ENCODE peak calls at places on chromosomes 1 and 21, in four cellular contexts. S is endodermal cell, F is AG10803, Z is fibroblast of the aortic adventitia. K is an unnamed sample.
A peak's percentile ranks its signal among the peaks of the same experiment; 100 is the strongest.

GRCh38 chr1:36306210-36306901 is at the start of gene SH3D21:
- DNase-seq in S (peak; percentile 93), F (peak; percentile 18), Z (no peak), K (no peak)

GRCh38 chr1:43293171-43293570 is 7.6 kb upstream of the TIE1 start:
- DNase-seq in S (no peak), F (no peak), Z (no peak), K (no peak)

GRCh38 chr21:28193189-28193588 is 799.5 kb downstream of the LTN1 start:
- DNase-seq in S (no peak), F (no peak), Z (no peak), K (no peak)

GRCh38 chr1:20280399-20280798 is 10.3 kb upstream of the VWA5B1 start:
- DNase-seq in S (no peak), F (peak; percentile 12), Z (no peak), K (no peak)

GRCh38 chr21:26920055-26920454 is 46.8 kb downstream of the ADAMTS5 start:
- DNase-seq in S (no peak), F (peak; percentile 42), Z (no peak), K (peak; percentile 33)

GRCh38 chr21:41507521-41508414 is at the start of gene TMPRSS2:
- DNase-seq in S (peak; percentile 91), F (no peak), Z (no peak), K (no peak)

GRCh38 chr1:199766219-199766792 is 261.2 kb upstream of the NR5A2 start:
- DNase-seq in S (no peak), F (no peak), Z (no peak), K (no peak)

GRCh38 chr1:18999287-18999852 is 42.9 kb upstream of the IFFO2 start:
- DNase-seq in S (no peak), F (peak; percentile 62), Z (peak; percentile 82), K (no peak)

GRCh38 chr21:25907573-25908275 is 173.0 kb downstream of the GABPA start:
- DNase-seq in S (no peak), F (no peak), Z (peak; percentile 54), K (no peak)

GRCh38 chr1:1212780-1213152 is 1.2 kb downstream of the TNFRSF4 start:
- DNase-seq in S (no peak), F (no peak), Z (no peak), K (no peak)

GRCh38 chr1:161038523-161039153 is at the start of gene TSTD1:
- DNase-seq in S (peak; percentile 92), F (no peak), Z (no peak), K (no peak)

GRCh38 chr1:204443871-204444581 is 32.4 kb upstream of the PPP1R15B start:
- DNase-seq in S (no peak), F (no peak), Z (no peak), K (no peak)

GRCh38 chr1:234553241-234554156 is 56.5 kb downstream of the IRF2BP2 start:
- DNase-seq in S (peak; percentile 39), F (peak; percentile 95), Z (peak; percentile 95), K (peak; percentile 88)

GRCh38 chr1:24695202-24695974 is 49.9 kb upstream of the CLIC4 start:
- DNase-seq in S (no peak), F (peak; percentile 30), Z (peak; percentile 28), K (peak; percentile 35)

GRCh38 chr21:31905444-31906400 is 32.9 kb downstream of the HUNK start:
- DNase-seq in S (no peak), F (peak; percentile 76), Z (no peak), K (no peak)

GRCh38 chr1:3708696-3709246 is 43.5 kb upstream of the CCDC27 start:
- DNase-seq in S (peak; percentile 77), F (no peak), Z (no peak), K (no peak)

GRCh38 chr1:238961790-238962189 is 424.6 kb upstream of the CHRM3 start:
- DNase-seq in S (no peak), F (no peak), Z (no peak), K (no peak)

GRCh38 chr21:29155118-29155932 is 24.9 kb downstream of the MAP3K7CL start:
- DNase-seq in S (peak; percentile 77), F (peak; percentile 77), Z (peak; percentile 97), K (peak; percentile 69)

GRCh38 chr1:61287014-61287413 is 204.7 kb downstream of the NFIA start:
- DNase-seq in S (no peak), F (peak; percentile 37), Z (peak; percentile 61), K (peak; percentile 63)

GRCh38 chr1:175267716-175268416 is 75.3 kb upstream of the KIAA0040 start:
- DNase-seq in S (peak; percentile 59), F (peak; percentile 55), Z (no peak), K (no peak)

GRCh38 chr1:66320231-66320630 is 213.7 kb upstream of the SGIP1 start:
- DNase-seq in S (no peak), F (no peak), Z (no peak), K (no peak)

GRCh38 chr1:23837905-23838304 is 12.7 kb upstream of the HMGCL start:
- DNase-seq in S (peak; percentile 51), F (no peak), Z (no peak), K (no peak)

GRCh38 chr1:9166289-9167235 is 37.7 kb upstream of the GPR157 start:
- DNase-seq in S (no peak), F (peak; percentile 63), Z (peak; percentile 47), K (peak; percentile 68)

GRCh38 chr21:33273044-33273443 is 6.9 kb downstream of the IL10RB start:
- DNase-seq in S (no peak), F (no peak), Z (peak; percentile 37), K (no peak)

GRCh38 chr1:17596651-17597509 is 57.4 kb downstream of the ARHGEF10L start:
- DNase-seq in S (no peak), F (no peak), Z (no peak), K (no peak)

GRCh38 chr1:173768206-173768605 is 53.4 kb downstream of the KLHL20 start:
- DNase-seq in S (no peak), F (no peak), Z (no peak), K (no peak)

GRCh38 chr1:23103001-23103879 is 65.4 kb downstream of the LUZP1 start:
- DNase-seq in S (no peak), F (no peak), Z (peak; percentile 22), K (no peak)

GRCh38 chr1:99119193-99119592 is 114.5 kb upstream of the PLPPR5 start:
- DNase-seq in S (no peak), F (no peak), Z (peak; percentile 78), K (no peak)

GRCh38 chr1:22104865-22105437 is 37.9 kb downstream of the WNT4 start:
- DNase-seq in S (no peak), F (no peak), Z (no peak), K (no peak)

GRCh38 chr1:156385534-156386031 is 16.6 kb downstream of the RHBG start:
- DNase-seq in S (peak; percentile 89), F (peak; percentile 60), Z (peak; percentile 69), K (peak; percentile 51)

GRCh38 chr1:48552420-48552819 is 80.4 kb upstream of the SPATA6 start:
- DNase-seq in S (peak; percentile 70), F (no peak), Z (no peak), K (peak; percentile 10)

DNA sequence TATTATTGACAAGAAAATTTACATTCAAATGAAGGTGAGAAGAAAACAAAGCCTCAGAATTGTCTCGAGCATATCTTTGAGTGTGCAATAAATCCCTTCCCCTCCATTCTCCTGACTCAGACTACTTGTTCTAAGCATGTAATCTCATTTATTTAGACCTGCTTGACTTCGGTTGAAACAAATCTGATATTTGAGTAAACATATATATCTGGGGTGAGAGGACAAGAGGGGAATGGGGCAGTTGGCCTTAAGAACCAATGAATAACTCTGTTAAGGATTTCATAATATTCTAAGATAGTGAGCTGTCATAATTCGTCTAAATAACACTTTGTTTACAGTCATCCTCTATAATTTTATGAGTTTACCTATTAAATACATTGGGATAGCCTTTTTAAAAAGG is 142.7 kb downstream of the SIPA1L2 start:
- DNase-seq in S (no peak), F (no peak), Z (no peak), K (no peak)
- TF ChIP-seq CTCF in S (no peak), F (no peak), Z (no peak), K (no peak)

DNA sequence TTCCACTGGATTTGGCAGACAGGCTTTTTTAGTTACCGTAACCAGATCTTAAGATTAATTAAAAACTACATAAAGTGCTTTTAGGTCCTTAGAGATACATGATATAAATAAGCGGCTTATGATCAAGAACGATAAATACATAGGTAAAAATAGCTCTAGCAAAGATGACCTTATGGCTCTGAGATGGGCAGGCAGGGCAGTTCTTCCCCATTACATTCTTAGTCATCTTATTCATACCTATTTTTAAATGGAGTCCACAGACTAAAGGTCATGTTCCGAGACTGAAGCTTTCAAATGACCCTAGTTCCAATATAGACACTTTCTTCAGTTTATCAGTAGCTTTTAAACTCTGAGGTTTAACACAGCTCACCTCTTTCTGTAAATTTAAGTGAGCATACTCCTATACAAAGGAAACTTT is 4.3 kb downstream of the MCL1 start:
- DNase-seq in S (no peak), F (peak; percentile 28), Z (no peak), K (no peak)
- H3K4me3 ChIP-seq in S (peak overlapping the region; percentile 92), F (peak overlapping the region; percentile 99), Z (peak overlapping the region; percentile 99), K (peak overlapping the region; percentile 75)

GRCh38 chr21:45227735-45228134 is 60.0 kb downstream of the POFUT2 start:
- DNase-seq in S (no peak), F (no peak), Z (no peak), K (no peak)
- TF ChIP-seq CTCF in S (peak; percentile 54), F (no peak), Z (peak; percentile 8), K (no peak)

DNA sequence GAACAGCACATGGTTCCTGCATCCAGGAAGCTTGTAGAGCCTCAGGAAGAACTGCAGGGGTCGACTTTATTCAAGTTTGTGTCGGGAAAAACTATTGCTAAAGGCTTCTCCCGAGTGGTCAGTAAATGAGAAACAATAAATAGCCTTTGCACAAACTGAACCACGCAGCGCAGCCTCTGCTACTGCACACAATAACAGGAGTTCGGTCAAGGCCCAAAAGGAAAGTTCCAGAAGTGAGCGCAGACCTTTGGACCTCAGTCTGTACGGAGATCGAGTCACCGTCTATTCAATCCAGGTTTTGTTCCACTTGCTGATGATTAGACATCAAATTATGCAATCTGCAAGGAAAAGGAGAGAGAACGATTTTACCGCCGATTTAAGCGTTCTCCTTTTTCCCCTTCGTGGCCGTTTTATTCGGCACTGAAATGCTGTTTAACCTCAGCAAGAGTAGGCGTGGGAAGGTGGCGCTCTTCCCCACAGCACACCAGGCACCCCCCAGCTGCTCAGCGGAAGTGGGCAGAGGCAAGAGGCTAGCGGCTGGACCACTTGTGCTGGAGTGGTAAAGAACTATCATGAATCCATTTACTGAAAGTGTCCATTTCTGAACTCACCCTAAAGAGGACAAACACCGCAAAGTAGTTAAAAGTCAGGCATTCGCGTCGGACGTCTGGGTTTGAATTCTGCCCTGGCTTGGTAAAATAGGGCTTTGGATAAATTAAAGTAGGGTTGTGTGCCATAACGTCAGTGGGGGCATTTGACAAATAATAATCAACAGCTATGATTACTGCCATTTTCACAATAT is 6.1 kb upstream of the LHX8 start:
- DNase-seq in S (no peak), F (no peak), Z (no peak), K (no peak)
- H3K4me3 ChIP-seq in S (no peak overlapping the region), F (no peak overlapping the region), Z (no peak overlapping the region), K (no peak overlapping the region)

DNA sequence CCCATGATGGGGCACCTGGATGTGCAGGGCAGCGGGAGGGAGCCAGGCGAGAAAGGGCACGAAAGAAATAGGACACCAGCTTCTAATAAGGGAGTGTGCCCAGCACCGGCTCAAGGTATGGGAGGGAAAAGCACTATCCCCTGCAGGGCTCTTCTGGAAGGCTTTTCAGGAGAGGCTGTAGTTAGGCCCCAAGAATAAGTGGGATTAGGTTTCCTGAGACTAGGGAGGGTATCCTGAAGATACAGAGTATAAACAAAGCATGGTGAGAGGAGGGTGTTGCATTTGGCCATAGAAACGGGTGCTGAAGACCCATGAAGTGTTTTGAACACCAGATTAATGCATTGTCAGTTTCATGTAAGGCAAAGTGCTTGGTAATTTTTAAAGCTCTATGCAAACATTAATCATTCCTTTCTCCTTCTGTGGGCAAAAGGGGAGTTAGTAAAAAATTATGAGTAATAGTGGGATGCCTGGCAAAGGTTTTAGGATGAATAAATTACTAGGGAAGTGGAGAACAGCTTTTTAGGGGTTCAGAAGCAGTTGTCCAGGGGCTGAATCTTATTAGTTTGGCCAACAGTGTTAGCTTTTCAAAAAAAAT is 74.0 kb downstream of the SYT6 start:
- DNase-seq in S (no peak), F (no peak), Z (no peak), K (no peak)
- TF ChIP-seq CTCF in S (no peak), F (no peak), Z (no peak), K (no peak)

GRCh38 chr1:248361111-248361715 is at the start of gene OR2T4:
- DNase-seq in S (no peak), F (no peak), Z (no peak), K (no peak)
- H3K4me3 ChIP-seq in S (no peak within 1 kb of the TSS), F (no peak within 1 kb of the TSS), Z (no peak within 1 kb of the TSS), K (no peak within 1 kb of the TSS)